ENCODE peak calls at places on chromosomes 12 and 14, in six cellular contexts. O is mesenchymal stem cell, T is IMR-90, I is neuronal stem cell, L is H9, A is trophoblast cell. K is an unnamed sample.

GRCh38 chr12:54993181-54993835 is 8.7 kb upstream of the TESPA1 start:
- DNase-seq in L (peak), I (peak), O (peak), A (peak), T (peak), K (peak)

GRCh38 chr12:28963554-28963953 is 185.5 kb upstream of the FAR2 start:
- DNase-seq in O (peak), I (no peak), A (no peak), L (no peak), T (peak), K (no peak)

GRCh38 chr14:88521818-88522217 is 33.0 kb downstream of the PTPN21 start:
- DNase-seq in L (no peak), O (no peak), T (peak), A (no peak), I (no peak), K (no peak)

GRCh38 chr12:108193922-108194321 is 64.8 kb downstream of the WSCD2 start:
- DNase-seq in L (no peak), A (no peak), O (no peak), I (peak), T (peak), K (peak)

GRCh38 chr14:95062946-95063345 is 94.4 kb downstream of the DICER1 start:
- DNase-seq in T (no peak), L (no peak), I (no peak), A (no peak), O (peak), K (no peak)

GRCh38 chr12:75977590-75977951 is 54.0 kb downstream of the PHLDA1 start:
- DNase-seq in A (no peak), I (no peak), L (no peak), O (no peak), T (no peak), K (no peak)

GRCh38 chr14:43022094-43022800 is 1415.6 kb downstream of the LRFN5 start:
- DNase-seq in L (no peak), O (no peak), T (no peak), I (no peak), A (no peak), K (no peak)

GRCh38 chr12:106118278-106118820 is 20.4 kb downstream of the NUAK1 start:
- DNase-seq in O (no peak), I (no peak), T (no peak), A (no peak), L (no peak), K (no peak)

GRCh38 chr12:75483411-75483810 is 2.9 kb downstream of the GLIPR1 start:
- DNase-seq in I (no peak), A (no peak), O (no peak), T (no peak), L (no peak), K (no peak)

DNA sequence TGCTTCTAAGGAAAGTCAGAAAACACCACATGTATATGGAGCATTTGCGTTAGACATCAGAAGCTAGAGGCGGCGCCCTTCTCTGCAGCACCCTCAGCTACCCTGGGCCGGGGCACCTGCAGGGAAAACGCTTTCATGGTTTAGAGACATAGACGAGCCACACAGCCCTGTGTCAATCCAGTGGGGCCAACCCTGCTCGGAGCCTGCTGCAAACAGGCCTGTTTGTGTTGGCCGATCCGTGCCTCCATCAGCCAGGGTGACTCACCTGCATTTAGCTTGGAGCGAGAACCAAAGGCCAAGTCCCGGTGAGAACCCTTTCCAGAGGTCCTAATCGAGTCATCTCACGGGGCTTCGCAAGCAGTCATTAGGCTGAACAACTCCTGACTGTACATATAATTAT is 19.5 kb upstream of the FZD10 start:
- DNase-seq in L (no peak), O (no peak), I (no peak), T (no peak), A (no peak), K (no peak)
- H4K91ac ChIP-seq in L (no peak), O (no peak), I (no peak), T (no peak), A (no peak), K (no peak)

GRCh38 chr14:99630202-99630601 is 14.7 kb upstream of the HHIPL1 start:
- DNase-seq in O (no peak), L (peak), A (no peak), I (no peak), T (no peak), K (no peak)
- H4K91ac ChIP-seq in O (no peak), L (no peak), A (no peak), I (no peak), T (no peak), K (no peak)

GRCh38 chr12:2625267-2625666 is 169.5 kb upstream of the FKBP4 start:
- DNase-seq in I (no peak), L (peak), O (no peak), T (no peak), A (peak), K (no peak)

GRCh38 chr12:2622460-2622859 is 172.3 kb upstream of the FKBP4 start:
- DNase-seq in A (no peak), I (no peak), L (no peak), O (no peak), T (no peak), K (no peak)

GRCh38 chr12:2624543-2625266 is 170.1 kb upstream of the FKBP4 start:
- DNase-seq in O (peak), A (peak), L (peak), T (peak), I (peak), K (peak)

GRCh38 chr12:2627343-2628191 is 167.2 kb upstream of the FKBP4 start:
- DNase-seq in O (no peak), T (no peak), A (peak), I (no peak), L (no peak), K (no peak)

DNA sequence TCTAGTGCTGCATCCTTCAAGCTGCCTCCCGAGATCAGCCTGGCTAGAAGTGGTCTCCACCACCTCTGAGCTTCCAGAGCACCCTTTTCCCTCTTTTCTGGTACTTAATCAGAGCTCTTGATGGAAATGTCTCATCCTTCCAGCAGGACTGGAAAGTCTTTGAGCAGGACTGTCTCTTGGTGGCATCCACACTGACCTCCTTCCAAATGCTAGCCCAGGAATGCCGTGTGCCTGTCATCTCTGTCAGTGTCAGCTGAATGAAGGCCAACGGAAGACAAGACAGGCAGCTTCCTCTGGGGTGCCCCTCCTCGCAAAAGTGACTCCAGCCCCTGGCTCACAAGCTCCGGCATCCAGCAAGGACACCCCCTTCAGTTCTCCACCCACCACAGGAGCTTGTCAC is 171.3 kb upstream of the FKBP4 start:
- DNase-seq in O (no peak), T (no peak), I (no peak), L (no peak), A (no peak), K (no peak)
- H4K91ac ChIP-seq in O (no peak), T (no peak), I (no peak), L (no peak), A (no peak), K (no peak)

DNA sequence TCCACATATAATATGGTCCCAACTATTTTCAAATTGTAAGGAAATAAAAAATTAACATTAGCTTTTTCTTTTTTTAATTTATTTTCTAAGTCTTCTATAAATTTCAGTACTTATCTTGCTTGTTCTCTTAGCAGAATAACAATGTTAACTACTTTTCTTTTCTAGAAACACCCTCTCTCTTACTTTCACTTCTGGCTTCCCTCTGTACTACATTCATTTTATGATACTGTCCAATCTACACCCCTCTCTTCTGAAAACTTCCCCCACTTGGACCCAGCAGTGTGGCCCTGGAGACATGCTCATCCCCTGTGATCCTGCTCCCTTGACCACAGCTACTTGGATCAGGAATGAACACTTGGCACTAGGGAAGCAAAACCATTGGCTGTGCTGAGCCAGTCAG is 15.7 kb downstream of the SGPP1 start:
- DNase-seq in A (no peak), L (no peak), T (no peak), I (no peak), O (no peak), K (no peak)
- H4K91ac ChIP-seq in A (no peak), L (no peak), T (no peak), I (no peak), O (no peak), K (no peak)